ENCODE peak calls at places on chromosome 17, in six cellular contexts. One of them, this sample, is unnamed.

GRCh38 chr17:83170571-83171260 is 91.3 kb downstream of the METRNL start:
- DNase-seq in suprapubic skin: no peak
- DNase-seq in adipocyte: no peak
- DNase-seq in cardiac muscle cell: no peak
- DNase-seq in transverse colon: no peak
- DNase-seq in IMR-90: no peak
- DNase-seq in this sample: no peak

GRCh38 chr17:27378482-27379200 is 77.6 kb upstream of the KSR1 start:
- DNase-seq in adipocyte: no peak
- DNase-seq in IMR-90: no peak
- DNase-seq in transverse colon: no peak
- DNase-seq in suprapubic skin: no peak
- DNase-seq in cardiac muscle cell: no peak
- DNase-seq in this sample: no peak

GRCh38 chr17:37322826-37323561 is 52.8 kb upstream of the C17orf78 start:
- DNase-seq in cardiac muscle cell: no peak
- DNase-seq in adipocyte: no peak
- DNase-seq in suprapubic skin: no peak
- DNase-seq in IMR-90: no peak
- DNase-seq in transverse colon: no peak
- DNase-seq in this sample: no peak

GRCh38 chr17:4566785-4567184 is 6.4 kb upstream of the GGT6 start:
- DNase-seq in transverse colon: peak; percentile 57
- DNase-seq in cardiac muscle cell: peak; percentile 88
- DNase-seq in adipocyte: peak; percentile 78
- DNase-seq in IMR-90: peak; percentile 39
- DNase-seq in suprapubic skin: no peak
- DNase-seq in this sample: no peak

GRCh38 chr17:1951920-1952319 is 73.2 kb downstream of the RTN4RL1 start:
- DNase-seq in cardiac muscle cell: no peak
- DNase-seq in IMR-90: no peak
- DNase-seq in adipocyte: no peak
- DNase-seq in transverse colon: no peak
- DNase-seq in suprapubic skin: no peak
- DNase-seq in this sample: no peak

GRCh38 chr17:67132366-67132765 is 88.0 kb downstream of the CACNG1 start:
- DNase-seq in cardiac muscle cell: no peak
- DNase-seq in transverse colon: no peak
- DNase-seq in suprapubic skin: no peak
- DNase-seq in adipocyte: no peak
- DNase-seq in IMR-90: no peak
- DNase-seq in this sample: no peak

GRCh38 chr17:349666-350065 is 2.9 kb downstream of the RPH3AL start:
- DNase-seq in cardiac muscle cell: no peak
- DNase-seq in transverse colon: no peak
- DNase-seq in suprapubic skin: no peak
- DNase-seq in adipocyte: no peak
- DNase-seq in IMR-90: no peak
- DNase-seq in this sample: no peak

GRCh38 chr17:35086931-35087573 is 23.5 kb upstream of the RFFL start:
- DNase-seq in cardiac muscle cell: no peak
- DNase-seq in adipocyte: no peak
- DNase-seq in transverse colon: peak; percentile 30
- DNase-seq in suprapubic skin: no peak
- DNase-seq in IMR-90: no peak
- DNase-seq in this sample: no peak

GRCh38 chr17:74394275-74394950 is 27.1 kb downstream of the GPR142 start:
- DNase-seq in IMR-90: no peak
- DNase-seq in suprapubic skin: no peak
- DNase-seq in transverse colon: no peak
- DNase-seq in cardiac muscle cell: no peak
- DNase-seq in adipocyte: no peak
- DNase-seq in this sample: no peak

GRCh38 chr17:42133461-42134041 is 10.9 kb downstream of the HSPB9 start:
- DNase-seq in cardiac muscle cell: peak; percentile 43
- DNase-seq in adipocyte: no peak
- DNase-seq in IMR-90: no peak
- DNase-seq in transverse colon: peak; percentile 64
- DNase-seq in suprapubic skin: no peak
- DNase-seq in this sample: no peak

GRCh38 chr17:11506635-11507034 is 91.6 kb upstream of the DNAH9 start:
- DNase-seq in IMR-90: no peak
- DNase-seq in adipocyte: peak; percentile 7
- DNase-seq in transverse colon: no peak
- DNase-seq in suprapubic skin: no peak
- DNase-seq in cardiac muscle cell: peak; percentile 86
- DNase-seq in this sample: peak; percentile 16

GRCh38 chr17:67833946-67834631 is 8.8 kb downstream of the BPTF start:
- DNase-seq in cardiac muscle cell: no peak
- DNase-seq in adipocyte: no peak
- DNase-seq in suprapubic skin: no peak
- DNase-seq in IMR-90: no peak
- DNase-seq in transverse colon: no peak
- DNase-seq in this sample: no peak

GRCh38 chr17:79039171-79039570 is 15.2 kb downstream of the C1QTNF1 start:
- DNase-seq in IMR-90: no peak
- DNase-seq in cardiac muscle cell: no peak
- DNase-seq in adipocyte: no peak
- DNase-seq in suprapubic skin: peak; percentile 58
- DNase-seq in transverse colon: no peak
- DNase-seq in this sample: no peak

GRCh38 chr17:81866440-81867122 is 4.6 kb downstream of the ARHGDIA start:
- DNase-seq in adipocyte: no peak
- DNase-seq in IMR-90: no peak
- DNase-seq in suprapubic skin: no peak
- DNase-seq in transverse colon: no peak
- DNase-seq in cardiac muscle cell: no peak
- DNase-seq in this sample: no peak
- H3K4me3 ChIP-seq in adipocyte: no peak overlapping the region
- H3K4me3 ChIP-seq in IMR-90: no peak overlapping the region
- H3K4me3 ChIP-seq in suprapubic skin: no peak overlapping the region
- H3K4me3 ChIP-seq in transverse colon: no peak overlapping the region
- H3K4me3 ChIP-seq in cardiac muscle cell: no peak overlapping the region
- H3K4me3 ChIP-seq in this sample: no peak overlapping the region

GRCh38 chr17:7508150-7508549 is 24.0 kb downstream of the POLR2A start:
- DNase-seq in IMR-90: no peak
- DNase-seq in cardiac muscle cell: no peak
- DNase-seq in transverse colon: no peak
- DNase-seq in suprapubic skin: no peak
- DNase-seq in adipocyte: no peak
- DNase-seq in this sample: no peak

GRCh38 chr17:7511108-7511507 is 26.9 kb downstream of the POLR2A start:
- DNase-seq in transverse colon: no peak
- DNase-seq in cardiac muscle cell: no peak
- DNase-seq in adipocyte: no peak
- DNase-seq in IMR-90: peak; percentile 21
- DNase-seq in suprapubic skin: no peak
- DNase-seq in this sample: peak; percentile 10

GRCh38 chr17:7508846-7509245 is 24.7 kb downstream of the POLR2A start:
- DNase-seq in suprapubic skin: no peak
- DNase-seq in cardiac muscle cell: no peak
- DNase-seq in adipocyte: no peak
- DNase-seq in transverse colon: no peak
- DNase-seq in IMR-90: no peak
- DNase-seq in this sample: no peak

GRCh38 chr17:7512105-7512504 is 27.9 kb downstream of the POLR2A start:
- DNase-seq in cardiac muscle cell: no peak
- DNase-seq in suprapubic skin: no peak
- DNase-seq in transverse colon: no peak
- DNase-seq in IMR-90: no peak
- DNase-seq in adipocyte: no peak
- DNase-seq in this sample: no peak

DNA sequence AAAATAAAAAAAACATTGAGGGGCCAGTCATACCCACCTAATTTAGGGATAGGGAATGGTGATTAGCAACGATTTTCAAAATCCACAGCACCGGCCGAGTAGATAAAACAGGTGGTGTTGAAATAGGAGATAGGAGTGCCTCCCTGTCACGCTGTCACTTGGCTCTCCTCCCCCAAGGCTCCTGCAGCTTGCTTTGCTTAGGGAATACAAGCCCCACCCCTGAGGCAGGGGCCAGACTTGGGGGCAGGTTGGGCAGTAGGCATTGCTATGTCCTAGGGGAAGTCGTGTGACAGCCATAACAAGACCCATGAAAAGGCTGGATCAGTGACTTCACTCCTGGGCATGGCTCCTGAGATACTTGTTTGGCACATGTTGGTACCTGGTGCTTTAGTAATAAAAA is 25.8 kb downstream of the POLR2A start:
- DNase-seq in adipocyte: no peak
- DNase-seq in IMR-90: no peak
- DNase-seq in transverse colon: no peak
- DNase-seq in suprapubic skin: no peak
- DNase-seq in cardiac muscle cell: no peak
- DNase-seq in this sample: no peak
- H3K36me3 ChIP-seq in adipocyte: peaks cover 94% of the 10 kb centered on the region
- H3K36me3 ChIP-seq in IMR-90: peaks cover 74% of the 10 kb centered on the region
- H3K36me3 ChIP-seq in transverse colon: peaks cover 66% of the 10 kb centered on the region
- H3K36me3 ChIP-seq in suprapubic skin: peaks cover 94% of the 10 kb centered on the region
- H3K36me3 ChIP-seq in cardiac muscle cell: peaks cover 73% of the 10 kb centered on the region
- H3K36me3 ChIP-seq in this sample: peaks cover 5% of the 10 kb centered on the region

DNA sequence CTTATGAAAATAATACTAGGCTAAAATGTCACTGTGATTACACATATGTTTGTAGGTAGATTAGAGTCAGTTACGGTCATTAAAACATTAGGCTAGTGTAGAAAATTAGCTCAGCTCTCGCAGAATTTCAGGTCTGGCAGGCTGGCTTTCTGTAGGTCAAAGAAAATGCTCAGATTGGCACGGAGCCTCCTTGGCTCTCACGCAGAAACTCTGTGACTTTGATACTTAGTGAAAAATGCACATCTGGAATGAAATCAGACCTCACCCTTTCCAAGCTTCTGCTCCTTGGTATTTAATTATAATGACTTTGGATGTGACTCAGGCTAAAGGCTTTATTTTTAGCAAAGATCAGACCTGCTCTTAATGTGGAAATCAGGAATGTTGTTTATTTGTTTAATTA is 163.9 kb downstream of the HS3ST3B1 start:
- DNase-seq in suprapubic skin: no peak
- DNase-seq in IMR-90: peak; percentile 70
- DNase-seq in transverse colon: no peak
- DNase-seq in adipocyte: peak; percentile 88
- DNase-seq in cardiac muscle cell: no peak
- DNase-seq in this sample: peak; percentile 85
- H3K9me3 ChIP-seq in suprapubic skin: no peaks in the 10 kb centered on the region
- H3K9me3 ChIP-seq in IMR-90: peaks cover 2% of the 10 kb centered on the region
- H3K9me3 ChIP-seq in transverse colon: no peaks in the 10 kb centered on the region
- H3K9me3 ChIP-seq in adipocyte: no peaks in the 10 kb centered on the region
- H3K9me3 ChIP-seq in cardiac muscle cell: no peaks in the 10 kb centered on the region
- H3K9me3 ChIP-seq in this sample: no peaks in the 10 kb centered on the region

GRCh38 chr17:38571833-38572274 is 33.9 kb downstream of the SRCIN1 start:
- DNase-seq in IMR-90: no peak
- DNase-seq in cardiac muscle cell: no peak
- DNase-seq in adipocyte: no peak
- DNase-seq in suprapubic skin: no peak
- DNase-seq in transverse colon: no peak
- DNase-seq in this sample: peak; percentile 42
- H3K4me3 ChIP-seq in IMR-90: no peak overlapping the region
- H3K4me3 ChIP-seq in cardiac muscle cell: peak overlapping the region; percentile 57
- H3K4me3 ChIP-seq in adipocyte: peak overlapping the region; percentile 63
- H3K4me3 ChIP-seq in suprapubic skin: peak overlapping the region; percentile 48
- H3K4me3 ChIP-seq in transverse colon: no peak overlapping the region
- H3K4me3 ChIP-seq in this sample: no peak overlapping the region

GRCh38 chr17:57487552-57487951 is 231.2 kb downstream of the MSI2 start:
- DNase-seq in suprapubic skin: no peak
- DNase-seq in adipocyte: no peak
- DNase-seq in transverse colon: no peak
- DNase-seq in cardiac muscle cell: no peak
- DNase-seq in IMR-90: no peak
- DNase-seq in this sample: no peak

GRCh38 chr17:57490446-57490845 is 234.1 kb downstream of the MSI2 start:
- DNase-seq in adipocyte: no peak
- DNase-seq in cardiac muscle cell: no peak
- DNase-seq in suprapubic skin: no peak
- DNase-seq in transverse colon: no peak
- DNase-seq in IMR-90: no peak
- DNase-seq in this sample: no peak

GRCh38 chr17:57489321-57489720 is 233.0 kb downstream of the MSI2 start:
- DNase-seq in adipocyte: no peak
- DNase-seq in transverse colon: no peak
- DNase-seq in IMR-90: no peak
- DNase-seq in suprapubic skin: no peak
- DNase-seq in cardiac muscle cell: no peak
- DNase-seq in this sample: peak; percentile 9

GRCh38 chr17:57486978-57487377 is 230.7 kb downstream of the MSI2 start:
- DNase-seq in adipocyte: no peak
- DNase-seq in suprapubic skin: no peak
- DNase-seq in cardiac muscle cell: no peak
- DNase-seq in IMR-90: no peak
- DNase-seq in transverse colon: no peak
- DNase-seq in this sample: no peak

GRCh38 chr17:57488856-57489255 is 232.5 kb downstream of the MSI2 start:
- DNase-seq in adipocyte: no peak
- DNase-seq in cardiac muscle cell: no peak
- DNase-seq in IMR-90: no peak
- DNase-seq in transverse colon: no peak
- DNase-seq in suprapubic skin: no peak
- DNase-seq in this sample: no peak
- H3K36me3 ChIP-seq in adipocyte: no peaks in the 10 kb centered on the region
- H3K36me3 ChIP-seq in cardiac muscle cell: no peaks in the 10 kb centered on the region
- H3K36me3 ChIP-seq in IMR-90: no peaks in the 10 kb centered on the region
- H3K36me3 ChIP-seq in transverse colon: no peaks in the 10 kb centered on the region
- H3K36me3 ChIP-seq in suprapubic skin: no peaks in the 10 kb centered on the region
- H3K36me3 ChIP-seq in this sample: no peaks in the 10 kb centered on the region